ENCODE peak calls at places on chromosome 1, in seven cellular contexts. One of them, this sample, is unnamed.

GRCh38 chr1:223153177-223154119 is 10.4 kb upstream of the TLR5 start:
- DNase-seq in IMR-90: peak; percentile 41
- DNase-seq in neuronal stem cell: no peak
- DNase-seq in mesenchymal stem cell: peak; percentile 21
- DNase-seq in mesendoderm: peak; percentile 57
- DNase-seq in H1: no peak
- DNase-seq in trophoblast cell: no peak
- DNase-seq in this sample: no peak

GRCh38 chr1:89938171-89939055 is 56.5 kb upstream of the ZNF326 start:
- DNase-seq in neuronal stem cell: no peak
- DNase-seq in mesenchymal stem cell: peak; percentile 53
- DNase-seq in mesendoderm: peak; percentile 65
- DNase-seq in H1: no peak
- DNase-seq in trophoblast cell: peak; percentile 33
- DNase-seq in IMR-90: peak; percentile 48
- DNase-seq in this sample: no peak

GRCh38 chr1:208935517-208936187 is 647.9 kb upstream of the CAMK1G start:
- DNase-seq in IMR-90: no peak
- DNase-seq in H1: no peak
- DNase-seq in mesenchymal stem cell: no peak
- DNase-seq in trophoblast cell: no peak
- DNase-seq in mesendoderm: no peak
- DNase-seq in neuronal stem cell: no peak
- DNase-seq in this sample: no peak

GRCh38 chr1:19427087-19427781 is 58.1 kb downstream of the CAPZB start:
- DNase-seq in trophoblast cell: no peak
- DNase-seq in mesendoderm: no peak
- DNase-seq in neuronal stem cell: no peak
- DNase-seq in H1: no peak
- DNase-seq in mesenchymal stem cell: peak; percentile 90
- DNase-seq in IMR-90: peak; percentile 87
- DNase-seq in this sample: no peak

GRCh38 chr1:40315239-40315794 is 1.8 kb downstream of the COL9A2 start:
- DNase-seq in IMR-90: peak; percentile 83
- DNase-seq in mesendoderm: peak; percentile 95
- DNase-seq in trophoblast cell: peak; percentile 78
- DNase-seq in neuronal stem cell: peak; percentile 86
- DNase-seq in mesenchymal stem cell: peak; percentile 83
- DNase-seq in H1: peak; percentile 93
- DNase-seq in this sample: peak; percentile 93

GRCh38 chr1:197632000-197632399 is 143.3 kb downstream of the DENND1B start:
- DNase-seq in mesenchymal stem cell: no peak
- DNase-seq in IMR-90: no peak
- DNase-seq in trophoblast cell: no peak
- DNase-seq in neuronal stem cell: no peak
- DNase-seq in H1: no peak
- DNase-seq in mesendoderm: no peak
- DNase-seq in this sample: no peak

GRCh38 chr1:220307528-220308100 is 35.4 kb upstream of the RAB3GAP2 start:
- DNase-seq in IMR-90: no peak
- DNase-seq in mesendoderm: no peak
- DNase-seq in mesenchymal stem cell: no peak
- DNase-seq in trophoblast cell: no peak
- DNase-seq in H1: no peak
- DNase-seq in neuronal stem cell: no peak
- DNase-seq in this sample: no peak

GRCh38 chr1:112840631-112841624 is 115.1 kb downstream of the SLC16A1 start:
- DNase-seq in mesenchymal stem cell: no peak
- DNase-seq in H1: no peak
- DNase-seq in mesendoderm: peak; percentile 82
- DNase-seq in trophoblast cell: no peak
- DNase-seq in neuronal stem cell: no peak
- DNase-seq in IMR-90: no peak
- DNase-seq in this sample: no peak

GRCh38 chr1:20732071-20732587 is 374 bp downstream of the SH2D5 start:
- DNase-seq in IMR-90: peak; percentile 81
- DNase-seq in H1: peak; percentile 88
- DNase-seq in mesendoderm: peak; percentile 82
- DNase-seq in trophoblast cell: peak; percentile 48
- DNase-seq in mesenchymal stem cell: peak; percentile 75
- DNase-seq in neuronal stem cell: peak; percentile 78
- DNase-seq in this sample: peak; percentile 94

GRCh38 chr1:95653598-95653997 is 419.6 kb downstream of the RWDD3 start:
- DNase-seq in mesenchymal stem cell: no peak
- DNase-seq in IMR-90: no peak
- DNase-seq in neuronal stem cell: no peak
- DNase-seq in mesendoderm: peak; percentile 6
- DNase-seq in trophoblast cell: no peak
- DNase-seq in H1: no peak
- DNase-seq in this sample: no peak

GRCh38 chr1:156477526-156478249 is 22.9 kb downstream of the MEF2D start:
- DNase-seq in IMR-90: no peak
- DNase-seq in trophoblast cell: no peak
- DNase-seq in H1: no peak
- DNase-seq in mesenchymal stem cell: no peak
- DNase-seq in neuronal stem cell: no peak
- DNase-seq in mesendoderm: no peak
- DNase-seq in this sample: no peak

GRCh38 chr1:35560256-35561225 is 2.9 kb downstream of the NCDN start:
- DNase-seq in neuronal stem cell: no peak
- DNase-seq in trophoblast cell: no peak
- DNase-seq in mesenchymal stem cell: no peak
- DNase-seq in IMR-90: no peak
- DNase-seq in H1: no peak
- DNase-seq in mesendoderm: no peak
- DNase-seq in this sample: no peak

GRCh38 chr1:12275370-12275769 is 45.5 kb downstream of the VPS13D start:
- DNase-seq in neuronal stem cell: peak; percentile 5
- DNase-seq in trophoblast cell: peak; percentile 21
- DNase-seq in IMR-90: no peak
- DNase-seq in H1: peak; percentile 75
- DNase-seq in mesenchymal stem cell: peak; percentile 21
- DNase-seq in mesendoderm: peak; percentile 40
- DNase-seq in this sample: peak; percentile 56

GRCh38 chr1:33288976-33289857 is 31.7 kb downstream of the A3GALT2 start:
- DNase-seq in H1: no peak
- DNase-seq in mesendoderm: no peak
- DNase-seq in trophoblast cell: no peak
- DNase-seq in IMR-90: no peak
- DNase-seq in neuronal stem cell: no peak
- DNase-seq in mesenchymal stem cell: no peak
- DNase-seq in this sample: no peak
- H2AK5ac ChIP-seq in H1: no peak overlapping the region
- H2AK5ac ChIP-seq in mesendoderm: no peak overlapping the region
- H2AK5ac ChIP-seq in trophoblast cell: no peak overlapping the region
- H2AK5ac ChIP-seq in IMR-90: no peak overlapping the region
- H2AK5ac ChIP-seq in neuronal stem cell: no peak overlapping the region
- H2AK5ac ChIP-seq in mesenchymal stem cell: no peak overlapping the region
- H2AK5ac ChIP-seq in this sample: no peak overlapping the region

GRCh38 chr1:240705584-240705983 is 93.6 kb upstream of the GREM2 start:
- DNase-seq in neuronal stem cell: no peak
- DNase-seq in IMR-90: peak; percentile 76
- DNase-seq in H1: no peak
- DNase-seq in mesendoderm: no peak
- DNase-seq in trophoblast cell: no peak
- DNase-seq in mesenchymal stem cell: no peak
- DNase-seq in this sample: no peak

GRCh38 chr1:240711020-240711419 is 99.1 kb upstream of the GREM2 start:
- DNase-seq in neuronal stem cell: no peak
- DNase-seq in mesendoderm: no peak
- DNase-seq in mesenchymal stem cell: no peak
- DNase-seq in H1: no peak
- DNase-seq in trophoblast cell: no peak
- DNase-seq in IMR-90: no peak
- DNase-seq in this sample: no peak

GRCh38 chr1:240709676-240710075 is 97.7 kb upstream of the GREM2 start:
- DNase-seq in IMR-90: no peak
- DNase-seq in mesendoderm: no peak
- DNase-seq in neuronal stem cell: no peak
- DNase-seq in mesenchymal stem cell: no peak
- DNase-seq in H1: no peak
- DNase-seq in trophoblast cell: no peak
- DNase-seq in this sample: no peak

GRCh38 chr1:240701412-240701811 is 89.5 kb upstream of the GREM2 start:
- DNase-seq in trophoblast cell: peak; percentile 29
- DNase-seq in IMR-90: peak; percentile 92
- DNase-seq in neuronal stem cell: no peak
- DNase-seq in mesenchymal stem cell: peak; percentile 52
- DNase-seq in mesendoderm: no peak
- DNase-seq in H1: no peak
- DNase-seq in this sample: no peak

GRCh38 chr1:240706150-240706904 is 94.4 kb upstream of the GREM2 start:
- DNase-seq in neuronal stem cell: no peak
- DNase-seq in mesenchymal stem cell: no peak
- DNase-seq in H1: no peak
- DNase-seq in mesendoderm: no peak
- DNase-seq in IMR-90: peak; percentile 35
- DNase-seq in trophoblast cell: no peak
- DNase-seq in this sample: no peak
- H2AK5ac ChIP-seq in neuronal stem cell: no peak overlapping the region
- H2AK5ac ChIP-seq in mesenchymal stem cell: no peak overlapping the region
- H2AK5ac ChIP-seq in H1: no peak overlapping the region
- H2AK5ac ChIP-seq in mesendoderm: no peak overlapping the region
- H2AK5ac ChIP-seq in IMR-90: no peak overlapping the region
- H2AK5ac ChIP-seq in trophoblast cell: no peak overlapping the region
- H2AK5ac ChIP-seq in this sample: no peak overlapping the region

GRCh38 chr1:43776043-43776761 is 68.9 kb downstream of the ST3GAL3 start:
- DNase-seq in H1: no peak
- DNase-seq in trophoblast cell: no peak
- DNase-seq in mesenchymal stem cell: peak; percentile 72
- DNase-seq in mesendoderm: no peak
- DNase-seq in neuronal stem cell: no peak
- DNase-seq in IMR-90: peak; percentile 89
- DNase-seq in this sample: no peak
- H2AK5ac ChIP-seq in H1: no peak overlapping the region
- H2AK5ac ChIP-seq in trophoblast cell: no peak overlapping the region
- H2AK5ac ChIP-seq in mesenchymal stem cell: no peak overlapping the region
- H2AK5ac ChIP-seq in mesendoderm: no peak overlapping the region
- H2AK5ac ChIP-seq in neuronal stem cell: no peak overlapping the region
- H2AK5ac ChIP-seq in IMR-90: peak overlapping the region; percentile 97
- H2AK5ac ChIP-seq in this sample: no peak overlapping the region

DNA sequence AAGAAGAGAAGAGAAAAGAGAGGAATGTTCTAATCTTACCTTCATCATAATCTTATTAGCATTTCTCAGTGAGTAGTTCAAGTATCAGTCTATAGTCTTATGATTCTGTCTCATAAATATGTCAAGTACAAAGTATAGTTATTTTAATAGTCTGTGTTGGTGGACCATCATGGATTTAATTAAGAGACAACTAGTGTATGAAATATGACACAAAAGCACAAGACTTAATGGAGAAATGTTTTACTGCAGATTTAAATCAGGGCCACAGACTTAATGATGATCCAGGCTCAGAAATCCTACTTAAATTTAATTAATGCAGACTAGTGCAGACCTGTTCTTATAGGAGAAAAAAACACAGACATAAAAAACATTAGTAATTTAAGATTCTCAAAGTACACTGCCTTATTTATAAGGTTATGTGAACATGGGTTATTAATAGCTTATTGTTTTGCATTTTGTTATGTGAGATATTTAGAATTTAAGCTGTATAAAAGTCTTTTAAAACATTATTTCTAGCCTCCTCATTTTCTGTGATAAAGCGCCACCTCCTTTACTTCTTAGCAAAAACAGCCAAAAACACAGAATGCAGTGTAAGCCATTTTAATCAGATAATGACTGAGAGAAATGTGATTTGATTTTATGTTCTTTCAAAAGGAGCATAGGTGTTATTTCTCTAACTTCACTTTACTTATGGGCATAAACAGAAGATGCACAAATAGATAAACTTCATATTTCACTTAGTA is 255.0 kb upstream of the SNX7 start:
- DNase-seq in IMR-90: no peak
- DNase-seq in H1: no peak
- DNase-seq in neuronal stem cell: no peak
- DNase-seq in mesenchymal stem cell: no peak
- DNase-seq in trophoblast cell: no peak
- DNase-seq in mesendoderm: no peak
- DNase-seq in this sample: no peak
- H2AK5ac ChIP-seq in IMR-90: no peak overlapping the region
- H2AK5ac ChIP-seq in H1: no peak overlapping the region
- H2AK5ac ChIP-seq in neuronal stem cell: no peak overlapping the region
- H2AK5ac ChIP-seq in mesenchymal stem cell: no peak overlapping the region
- H2AK5ac ChIP-seq in trophoblast cell: no peak overlapping the region
- H2AK5ac ChIP-seq in mesendoderm: no peak overlapping the region
- H2AK5ac ChIP-seq in this sample: no peak overlapping the region

GRCh38 chr1:233707906-233708292 is 94.0 kb downstream of the KCNK1 start:
- DNase-seq in neuronal stem cell: no peak
- DNase-seq in trophoblast cell: no peak
- DNase-seq in mesenchymal stem cell: no peak
- DNase-seq in IMR-90: no peak
- DNase-seq in H1: no peak
- DNase-seq in mesendoderm: no peak
- DNase-seq in this sample: no peak

GRCh38 chr1:233708416-233708815 is 94.5 kb downstream of the KCNK1 start:
- DNase-seq in IMR-90: no peak
- DNase-seq in trophoblast cell: no peak
- DNase-seq in H1: no peak
- DNase-seq in neuronal stem cell: no peak
- DNase-seq in mesenchymal stem cell: no peak
- DNase-seq in mesendoderm: no peak
- DNase-seq in this sample: no peak

GRCh38 chr1:233710507-233710906 is 96.6 kb downstream of the KCNK1 start:
- DNase-seq in IMR-90: no peak
- DNase-seq in mesendoderm: no peak
- DNase-seq in trophoblast cell: no peak
- DNase-seq in neuronal stem cell: no peak
- DNase-seq in mesenchymal stem cell: no peak
- DNase-seq in H1: no peak
- DNase-seq in this sample: no peak

GRCh38 chr1:233707153-233707905 is 93.4 kb downstream of the KCNK1 start:
- DNase-seq in mesenchymal stem cell: no peak
- DNase-seq in trophoblast cell: peak; percentile 31
- DNase-seq in H1: no peak
- DNase-seq in mesendoderm: no peak
- DNase-seq in neuronal stem cell: no peak
- DNase-seq in IMR-90: peak; percentile 1
- DNase-seq in this sample: no peak

DNA sequence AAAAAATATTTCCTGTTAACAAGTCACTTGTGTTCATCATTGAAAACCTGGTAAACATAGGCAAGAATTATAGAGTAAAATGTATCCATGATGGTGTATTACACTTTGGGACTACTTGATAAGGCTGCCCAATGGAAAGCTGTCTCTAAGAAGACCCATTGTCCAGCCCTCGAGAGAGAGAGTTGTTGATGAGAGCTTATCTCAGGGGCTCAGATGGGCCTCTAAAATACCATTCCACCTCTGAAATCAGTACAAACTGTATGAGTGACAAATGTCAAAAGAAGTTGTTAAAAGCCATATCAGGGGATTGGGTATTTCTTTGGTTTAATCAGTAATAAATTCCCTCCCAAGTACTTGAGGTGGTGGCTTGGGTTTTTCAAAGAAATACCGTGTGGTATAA is 96.1 kb downstream of the KCNK1 start:
- DNase-seq in mesendoderm: no peak
- DNase-seq in H1: no peak
- DNase-seq in IMR-90: no peak
- DNase-seq in trophoblast cell: no peak
- DNase-seq in mesenchymal stem cell: no peak
- DNase-seq in neuronal stem cell: no peak
- DNase-seq in this sample: no peak
- H2AK5ac ChIP-seq in mesendoderm: no peak overlapping the region
- H2AK5ac ChIP-seq in H1: no peak overlapping the region
- H2AK5ac ChIP-seq in IMR-90: no peak overlapping the region
- H2AK5ac ChIP-seq in trophoblast cell: no peak overlapping the region
- H2AK5ac ChIP-seq in mesenchymal stem cell: no peak overlapping the region
- H2AK5ac ChIP-seq in neuronal stem cell: no peak overlapping the region
- H2AK5ac ChIP-seq in this sample: no peak overlapping the region